ENCODE peak calls at places on chromosomes 2 and 18, in ten cellular contexts. T is stimulated activated CD8-positive, alpha-beta memory T cell treated with anti-CD3 and anti-CD28 coated beads, Interleukin-7, amount 100 ng/mL, for 1 hour; E is activated CD8-positive, alpha-beta T cell treated with anti-CD3 and anti-CD28 coated beads, Interleukin-2, amount 10 ng/mL, durations not matched to agents 7 days and 5 days; R is NB4; Y is AG09319; N is NCI-H526; X is mammary epithelial cell; I is NCI-H1048; Z is NCI-H345; U is T1000. G is an unnamed sample.

GRCh38 chr2:128377071-128377910 is 58.6 kb upstream of the HS6ST1 start:
- DNase-seq in T (no peak), E (no peak), R (no peak), Y (no peak), N (no peak), X (no peak), I (no peak), Z (no peak), U (no peak), G (no peak)

GRCh38 chr18:35983818-35984217 is 11.3 kb downstream of the RMP24 start:
- DNase-seq in T (no peak), E (no peak), R (no peak), Y (no peak), N (no peak), X (no peak), I (no peak), Z (no peak), U (no peak), G (no peak)

GRCh38 chr2:173079968-173080860 is 4.6 kb downstream of the MAP3K20 start:
- DNase-seq in T (no peak), E (no peak), R (no peak), Y (peak; percentile 84), N (no peak), X (peak; percentile 92), I (no peak), Z (no peak), U (no peak), G (no peak)

GRCh38 chr18:48949051-48949605 is 1.6 kb downstream of the SMAD7 start:
- DNase-seq in T (no peak), E (peak; percentile 56), R (peak; percentile 60), Y (no peak), N (peak; percentile 50), X (peak; percentile 44), I (no peak), Z (no peak), U (no peak), G (no peak)

GRCh38 chr18:61551586-61551985 is 218.4 kb downstream of the CDH20 start:
- DNase-seq in T (no peak), E (peak; percentile 39), R (peak; percentile 60), Y (peak; percentile 77), N (peak; percentile 14), X (peak; percentile 68), I (peak; percentile 47), Z (peak; percentile 65), U (no peak), G (peak; percentile 39)

GRCh38 chr2:222651721-222652420 is 4.0 kb downstream of the FARSB start:
- DNase-seq in T (no peak), E (no peak), R (no peak), Y (peak; percentile 34), N (no peak), X (no peak), I (no peak), Z (no peak), U (no peak), G (no peak)

GRCh38 chr2:85549095-85549494 is 10.1 kb downstream of the MAT2A start:
- DNase-seq in T (no peak), E (no peak), R (no peak), Y (no peak), N (no peak), X (no peak), I (no peak), Z (no peak), U (no peak), G (no peak)

GRCh38 chr2:162007447-162008040 is 66.5 kb downstream of the DPP4 start:
- DNase-seq in T (no peak), E (no peak), R (peak; percentile 17), Y (no peak), N (no peak), X (no peak), I (no peak), Z (no peak), U (no peak), G (no peak)

GRCh38 chr2:118431188-118431562 is 342.9 kb downstream of the INSIG2 start:
- DNase-seq in T (no peak), E (no peak), R (peak; percentile 5), Y (no peak), N (no peak), X (peak; percentile 56), I (no peak), Z (no peak), U (no peak), G (no peak)

GRCh38 chr18:3332376-3332775 is 70.4 kb downstream of the MYL12B start:
- DNase-seq in T (no peak), E (no peak), R (no peak), Y (no peak), N (no peak), X (no peak), I (no peak), Z (no peak), U (no peak), G (no peak)

GRCh38 chr2:62195421-62196277 is at the start of gene B3GNT2:
- DNase-seq in T (peak; percentile 77), E (peak; percentile 88), R (peak; percentile 91), Y (no peak), N (peak; percentile 25), X (peak; percentile 66), I (peak; percentile 61), Z (peak; percentile 83), U (peak; percentile 68), G (peak; percentile 79)

GRCh38 chr2:143754732-143755131 is 625.5 kb downstream of the ARHGAP15 start:
- DNase-seq in T (no peak), E (no peak), R (peak; percentile 9), Y (no peak), N (no peak), X (no peak), I (no peak), Z (no peak), U (no peak), G (no peak)

GRCh38 chr18:55096261-55097026 is 137.2 kb upstream of the CCDC68 start:
- DNase-seq in T (no peak), E (no peak), R (peak; percentile 53), Y (peak; percentile 46), N (peak; percentile 21), X (peak; percentile 62), I (no peak), Z (no peak), U (no peak), G (no peak)

GRCh38 chr18:9466911-9467310 is 8.4 kb upstream of the RALBP1 start:
- DNase-seq in T (no peak), E (no peak), R (no peak), Y (no peak), N (no peak), X (no peak), I (no peak), Z (no peak), U (no peak), G (no peak)

G was measured in GM12891.